ENCODE peak calls at places on chromosomes 11 and 22, in ten cellular contexts. J, E, C, U, T, R, P, K, L and A are unnamed samples.

GRCh38 chr11:134724779-134725140 is 312.7 kb upstream of the B3GAT1 start:
- DNase-seq in J (no peak), E (no peak), C (no peak), U (no peak), T (no peak), R (no peak), P (no peak), K (no peak), L (peak), A (peak)

GRCh38 chr11:75430692-75431532 is 2.1 kb downstream of the KLHL35 start:
- DNase-seq in J (no peak), E (no peak), C (no peak), U (no peak), T (no peak), R (no peak), P (no peak), K (no peak), L (no peak), A (no peak)

GRCh38 chr11:118641463-118642019 is 34.1 kb downstream of the PHLDB1 start:
- DNase-seq in J (no peak), E (no peak), C (no peak), U (peak), T (peak), R (no peak), P (no peak), K (peak), L (no peak), A (peak)

GRCh38 chr11:72841397-72841796 is 27.2 kb downstream of the ATG16L2 start:
- DNase-seq in J (no peak), E (no peak), C (no peak), U (no peak), T (no peak), R (no peak), P (no peak), K (no peak), L (no peak), A (no peak)

GRCh38 chr22:37505989-37506388 is 13.2 kb downstream of the CARD10 start:
- DNase-seq in J (no peak), E (no peak), C (no peak), U (no peak), T (no peak), R (no peak), P (no peak), K (no peak), L (no peak), A (no peak)

GRCh38 chr11:119306373-119306890 is 10.5 kb downstream of the MCAM start:
- DNase-seq in J (no peak), E (no peak), C (peak), U (no peak), T (no peak), R (peak), P (no peak), K (no peak), L (no peak), A (no peak)

GRCh38 chr11:57387284-57388030 is 3.0 kb downstream of the PRG2 start:
- DNase-seq in J (no peak), E (no peak), C (peak), U (no peak), T (no peak), R (no peak), P (no peak), K (no peak), L (no peak), A (peak)

GRCh38 chr11:94068764-94069163 is 47.6 kb downstream of the HEPHL1 start:
- DNase-seq in J (no peak), E (no peak), C (no peak), U (peak), T (no peak), R (no peak), P (no peak), K (no peak), L (no peak), A (no peak)

DNA sequence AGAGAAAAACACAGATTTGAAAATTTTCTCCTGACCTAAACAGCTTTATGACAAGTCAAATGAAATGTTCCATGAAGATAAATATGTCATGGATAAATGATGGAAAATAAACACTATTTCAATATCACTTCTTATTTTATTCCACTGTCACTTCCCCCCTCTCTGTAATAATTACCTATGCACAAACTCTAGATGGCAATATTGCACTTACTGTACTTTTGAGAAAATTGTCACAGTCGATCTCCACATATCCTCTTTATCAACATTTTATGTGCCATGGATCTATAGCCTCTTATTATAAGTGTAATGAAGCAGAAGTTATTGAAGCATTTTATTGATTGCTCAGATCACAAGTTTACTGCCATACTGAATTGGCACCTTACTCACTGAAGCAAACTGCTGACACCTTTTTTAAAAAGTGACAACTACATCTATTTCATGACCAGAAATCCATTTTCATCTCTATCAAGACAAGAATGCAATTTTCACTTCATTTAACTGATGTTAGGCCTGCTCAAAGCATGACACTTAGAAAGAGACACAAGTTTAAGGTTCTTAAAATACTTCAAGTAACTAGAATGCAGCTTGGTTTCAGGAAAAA is 133.4 kb downstream of the DCDC1 start:
- DNase-seq in J (no peak), E (no peak), C (peak), U (peak), T (no peak), R (no peak), P (no peak), K (no peak), L (no peak), A (no peak)
- TF ChIP-seq CTCF in J (peak), E (no peak), C (peak), U (peak), T (no peak), R (no peak), P (peak), K (no peak), L (no peak), A (no peak)

GRCh38 chr11:64269380-64270234 is 14.9 kb downstream of the BAD start:
- DNase-seq in J (peak), E (peak), C (peak), U (peak), T (peak), R (peak), P (peak), K (peak), L (peak), A (peak)

GRCh38 chr11:64266339-64266738 is 15.0 kb downstream of the PLCB3 start:
- DNase-seq in J (no peak), E (no peak), C (no peak), U (peak), T (no peak), R (no peak), P (no peak), K (no peak), L (no peak), A (no peak)

GRCh38 chr11:64268028-64268686 is 16.3 kb downstream of the BAD start:
- DNase-seq in J (no peak), E (no peak), C (peak), U (no peak), T (no peak), R (no peak), P (no peak), K (no peak), L (no peak), A (no peak)

GRCh38 chr11:64267207-64267945 is 16.0 kb downstream of the PLCB3 start:
- DNase-seq in J (no peak), E (no peak), C (peak), U (no peak), T (no peak), R (peak), P (no peak), K (no peak), L (no peak), A (peak)

DNA sequence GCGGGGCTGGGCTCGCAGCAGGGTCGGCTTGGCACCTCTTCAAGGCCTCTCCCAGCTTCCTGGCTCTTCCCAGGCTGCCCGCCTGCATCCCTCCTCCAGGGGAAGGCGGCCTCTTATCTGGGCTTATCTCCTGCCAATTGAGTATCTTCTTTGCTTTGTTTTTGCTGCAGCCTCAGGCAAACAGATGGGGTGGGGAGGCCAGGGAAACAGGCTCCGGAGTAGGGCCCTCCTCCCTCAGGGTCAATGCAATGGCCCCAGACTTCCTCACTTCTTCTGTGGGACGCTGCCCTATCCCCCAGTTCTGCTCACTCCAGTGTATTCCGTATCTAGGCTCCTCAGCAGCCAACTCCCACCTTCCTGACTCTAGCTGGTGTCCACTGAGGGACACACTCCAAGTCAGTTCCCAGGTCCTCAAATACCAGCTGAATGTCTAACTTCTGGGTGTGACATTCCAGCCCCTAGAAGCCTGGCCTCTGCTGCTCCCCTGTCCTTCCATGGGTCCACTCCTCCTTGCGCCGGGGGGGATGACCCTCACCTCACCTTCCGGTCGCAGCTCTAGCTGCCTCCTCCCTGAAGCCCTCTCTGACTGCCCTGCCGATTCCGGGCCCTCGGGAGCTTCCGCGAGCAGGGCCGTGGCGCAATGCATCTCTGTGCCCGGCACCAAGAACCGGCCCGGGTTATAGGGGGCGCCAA is 15.6 kb downstream of the BAD start:
- DNase-seq in J (no peak), E (no peak), C (peak), U (peak), T (peak), R (peak), P (peak), K (peak), L (peak), A (peak)
- TF ChIP-seq CTCF in J (no peak), E (no peak), C (no peak), U (no peak), T (no peak), R (no peak), P (no peak), K (no peak), L (no peak), A (no peak)

GRCh38 chr11:95512682-95513081 is 276.9 kb downstream of the FAM76B start:
- DNase-seq in J (peak), E (peak), C (peak), U (peak), T (no peak), R (peak), P (peak), K (no peak), L (peak), A (peak)

GRCh38 chr11:95508219-95508880 is 277.3 kb upstream of the SESN3 start:
- DNase-seq in J (no peak), E (no peak), C (peak), U (no peak), T (no peak), R (no peak), P (no peak), K (no peak), L (no peak), A (no peak)

GRCh38 chr11:95515379-95515778 is 274.2 kb downstream of the FAM76B start:
- DNase-seq in J (no peak), E (no peak), C (no peak), U (peak), T (no peak), R (no peak), P (no peak), K (no peak), L (no peak), A (no peak)

GRCh38 chr11:95514386-95515145 is 275.0 kb downstream of the FAM76B start:
- DNase-seq in J (no peak), E (no peak), C (no peak), U (peak), T (no peak), R (no peak), P (no peak), K (no peak), L (no peak), A (no peak)

GRCh38 chr11:95512177-95512576 is 277.4 kb downstream of the FAM76B start:
- DNase-seq in J (no peak), E (no peak), C (peak), U (peak), T (no peak), R (peak), P (no peak), K (no peak), L (peak), A (peak)
- TF ChIP-seq CTCF in J (no peak), E (no peak), C (no peak), U (no peak), T (no peak), R (no peak), P (no peak), K (no peak), L (no peak), A (no peak)

GRCh38 chr11:61675826-61676225 is 4.4 kb upstream of the DAGLA start:
- DNase-seq in J (no peak), E (no peak), C (no peak), U (no peak), T (no peak), R (no peak), P (no peak), K (no peak), L (no peak), A (no peak)

GRCh38 chr11:61667684-61668320 is 12.4 kb upstream of the DAGLA start:
- DNase-seq in J (no peak), E (no peak), C (no peak), U (no peak), T (no peak), R (no peak), P (no peak), K (no peak), L (no peak), A (no peak)

GRCh38 chr11:61669417-61669816 is 10.8 kb upstream of the DAGLA start:
- DNase-seq in J (no peak), E (no peak), C (no peak), U (no peak), T (no peak), R (no peak), P (no peak), K (no peak), L (no peak), A (no peak)

GRCh38 chr11:61670626-61671025 is 9.6 kb upstream of the DAGLA start:
- DNase-seq in J (no peak), E (no peak), C (no peak), U (no peak), T (no peak), R (no peak), P (no peak), K (no peak), L (no peak), A (no peak)

DNA sequence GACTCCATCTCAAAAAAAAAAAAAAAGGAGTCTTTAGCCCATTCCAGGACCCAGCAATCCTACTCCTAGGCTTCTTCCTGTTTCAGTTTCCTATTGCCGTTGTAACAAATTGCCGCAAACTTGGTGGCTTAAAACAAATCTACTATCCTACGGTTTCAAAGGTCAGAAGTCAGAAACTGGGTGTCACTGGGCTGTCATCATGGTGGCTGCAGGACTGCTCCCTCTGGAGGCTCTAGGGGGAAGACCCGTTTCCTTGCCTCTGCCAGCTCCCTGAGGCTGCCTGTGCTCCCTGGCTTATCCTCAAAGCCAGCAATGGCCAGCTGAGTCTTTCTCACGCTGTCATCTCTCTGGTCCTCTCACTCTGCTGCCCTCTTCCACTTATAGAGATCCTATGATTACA is 8.7 kb upstream of the DAGLA start:
- DNase-seq in J (no peak), E (peak), C (no peak), U (peak), T (no peak), R (peak), P (no peak), K (peak), L (no peak), A (no peak)
- TF ChIP-seq CTCF in J (peak), E (peak), C (peak), U (peak), T (no peak), R (no peak), P (peak), K (peak), L (no peak), A (no peak)

GRCh38 chr22:50684986-50685385 is 12.4 kb downstream of the SHANK3 start:
- DNase-seq in J (no peak), E (no peak), C (no peak), U (no peak), T (peak), R (no peak), P (no peak), K (no peak), L (peak), A (no peak)
- TF ChIP-seq CTCF in J (no peak), E (no peak), C (no peak), U (no peak), T (no peak), R (no peak), P (no peak), K (no peak), L (no peak), A (no peak)

DNA sequence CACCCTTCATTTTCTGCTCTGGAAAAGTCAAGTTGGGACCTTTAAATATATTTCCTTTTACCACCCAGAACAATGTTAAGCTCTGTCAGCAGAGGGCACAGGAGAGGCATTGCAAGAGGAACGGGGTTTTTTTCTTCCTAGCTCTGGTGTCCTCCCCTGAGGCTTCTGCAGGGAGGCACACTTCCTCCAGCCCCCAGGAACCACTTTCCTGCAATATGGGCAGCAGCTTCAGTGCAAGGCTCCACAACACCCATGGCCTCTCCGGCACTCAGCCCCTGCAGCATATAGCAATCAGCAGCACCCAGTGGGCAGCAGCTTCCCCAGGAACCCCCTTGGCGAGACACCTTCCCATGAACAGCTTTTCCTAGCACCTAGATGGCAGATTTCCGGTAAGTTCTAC is 101.4 kb downstream of the SYT9 start:
- DNase-seq in J (no peak), E (peak), C (peak), U (peak), T (no peak), R (no peak), P (peak), K (no peak), L (no peak), A (no peak)
- TF ChIP-seq CTCF in J (peak), E (peak), C (peak), U (peak), T (no peak), R (no peak), P (peak), K (no peak), L (no peak), A (no peak)

GRCh38 chr11:131064373-131064991 is 148.2 kb upstream of the SNX19 start:
- DNase-seq in J (peak), E (peak), C (peak), U (peak), T (peak), R (peak), P (peak), K (peak), L (no peak), A (peak)
- TF ChIP-seq CTCF in J (peak), E (peak), C (peak), U (peak), T (peak), R (peak), P (peak), K (peak), L (peak), A (peak)

GRCh38 chr22:38513063-38513462 is 7.0 kb upstream of the DDX17 start:
- DNase-seq in J (no peak), E (peak), C (no peak), U (no peak), T (no peak), R (no peak), P (no peak), K (no peak), L (no peak), A (no peak)
- TF ChIP-seq CTCF in J (no peak), E (no peak), C (no peak), U (peak), T (no peak), R (no peak), P (no peak), K (no peak), L (no peak), A (no peak)

GRCh38 chr22:39308614-39309363 is 10.6 kb downstream of the RPL3 start:
- DNase-seq in J (peak), E (no peak), C (peak), U (peak), T (peak), R (peak), P (peak), K (no peak), L (peak), A (no peak)
- TF ChIP-seq CTCF in J (peak), E (no peak), C (peak), U (no peak), T (no peak), R (no peak), P (peak), K (no peak), L (no peak), A (no peak)